ENCODE peak calls at places on chromosomes 2 and 18, in five cellular contexts. R, A, G, W and D are unnamed samples.

GRCh38 chr2:6828299-6828584 is 37.5 kb downstream of the CMPK2 start:
- DNase-seq in G (no peak), R (peak), W (peak), A (peak), D (peak)

GRCh38 chr2:66555511-66556324 is 120.8 kb downstream of the MEIS1 start:
- DNase-seq in A (peak), G (no peak), R (peak), W (no peak), D (peak)

GRCh38 chr2:120260736-120261135 is 8.1 kb downstream of the RALB start:
- DNase-seq in R (no peak), G (no peak), W (no peak), A (no peak), D (no peak)

GRCh38 chr2:237556773-237557632 is 9.4 kb upstream of the PRLH start:
- DNase-seq in A (no peak), R (no peak), W (no peak), G (no peak), D (no peak)

GRCh38 chr18:59033361-59033760 is 106.3 kb upstream of the SEC11C start:
- DNase-seq in R (no peak), G (no peak), A (peak), W (peak), D (no peak)

GRCh38 chr2:17644997-17645715 is 104.7 kb downstream of the VSNL1 start:
- DNase-seq in G (no peak), W (no peak), A (peak), R (peak), D (peak)

GRCh38 chr2:113171359-113172075 is 2.3 kb upstream of the PSD4 start:
- DNase-seq in G (no peak), A (no peak), R (no peak), W (no peak), D (no peak)

GRCh38 chr2:169716938-169717690 is 16.5 kb upstream of the KLHL23 start:
- DNase-seq in W (no peak), G (no peak), A (peak), R (no peak), D (peak)

GRCh38 chr18:79554945-79555645 is 124.5 kb upstream of the CTDP1 start:
- DNase-seq in G (no peak), W (no peak), R (no peak), A (no peak), D (no peak)

GRCh38 chr18:13137939-13138821 is 80.4 kb upstream of the LDLRAD4 start:
- DNase-seq in R (peak), G (peak), W (peak), A (peak), D (no peak)

DNA sequence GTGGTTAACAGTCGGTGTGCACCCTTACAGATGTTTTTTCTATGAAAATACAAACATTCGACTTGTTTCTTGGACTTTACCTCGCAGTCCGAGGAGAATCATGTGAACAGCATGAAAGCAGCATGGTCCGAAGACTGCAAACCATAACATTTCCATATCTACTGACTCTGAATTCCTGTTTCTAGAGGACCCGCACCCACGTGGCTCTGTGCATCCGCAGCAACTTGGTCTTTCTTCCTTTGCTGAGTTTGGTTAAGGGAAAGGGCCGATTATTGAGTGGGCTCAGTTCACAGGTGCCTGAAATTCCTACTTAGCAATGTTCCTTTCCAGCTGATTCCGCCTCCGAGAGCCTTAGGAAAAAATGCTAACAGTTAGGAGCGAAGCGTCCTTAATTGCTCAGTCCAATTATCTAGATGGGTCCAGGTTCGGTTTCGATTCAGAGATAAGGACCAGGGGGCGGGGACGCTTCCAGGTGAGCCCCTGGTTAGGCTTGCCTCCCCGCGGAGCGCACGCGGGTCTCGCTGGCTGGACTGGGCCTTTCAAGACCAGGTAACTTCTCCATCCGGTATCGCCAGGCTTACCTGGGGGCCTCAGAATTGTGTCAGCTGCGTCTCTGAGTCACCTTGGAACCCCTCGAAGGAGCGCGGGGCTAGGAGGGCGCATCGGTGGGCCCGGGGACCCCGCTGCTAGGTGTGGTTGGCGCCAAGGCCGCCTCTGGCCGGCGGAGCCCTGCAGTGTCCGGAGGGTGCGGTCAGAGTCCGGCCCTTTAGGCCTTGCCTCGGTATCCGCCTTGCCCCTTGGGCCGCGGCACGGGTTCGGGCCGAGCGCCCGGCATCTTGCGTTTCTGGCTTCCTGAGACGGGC is 1.1 kb upstream of the B3GNT2 start:
- DNase-seq in R (no peak), A (no peak), W (peak), G (no peak), D (no peak)
- H3K4me3 ChIP-seq in R (peak), A (peak), W (peak), G (no peak), D (peak)

DNA sequence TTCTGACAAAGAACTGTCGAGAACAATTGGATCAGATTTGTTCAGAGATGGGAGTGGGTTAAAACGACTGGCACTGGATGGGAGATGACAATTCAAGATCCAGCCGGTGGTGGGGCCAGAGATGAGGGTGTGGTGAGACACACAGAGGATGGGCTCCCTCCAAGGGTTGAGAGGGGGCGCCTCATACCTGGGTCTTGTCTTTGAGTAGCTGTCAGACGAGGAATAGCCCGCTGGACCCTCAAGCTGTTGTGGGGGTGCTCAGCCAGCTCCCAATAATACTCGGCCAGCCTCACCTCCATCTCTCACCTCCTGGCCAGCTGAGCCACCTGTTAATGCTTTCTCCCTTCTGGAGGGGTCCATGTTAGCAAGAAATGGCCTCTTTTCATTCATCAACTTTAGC is 14.0 kb downstream of the INPP5D start:
- DNase-seq in G (no peak), A (no peak), W (peak), R (no peak), D (no peak)
- TF ChIP-seq CTCF in G (no peak), A (no peak), W (peak), R (no peak), D (no peak)

DNA sequence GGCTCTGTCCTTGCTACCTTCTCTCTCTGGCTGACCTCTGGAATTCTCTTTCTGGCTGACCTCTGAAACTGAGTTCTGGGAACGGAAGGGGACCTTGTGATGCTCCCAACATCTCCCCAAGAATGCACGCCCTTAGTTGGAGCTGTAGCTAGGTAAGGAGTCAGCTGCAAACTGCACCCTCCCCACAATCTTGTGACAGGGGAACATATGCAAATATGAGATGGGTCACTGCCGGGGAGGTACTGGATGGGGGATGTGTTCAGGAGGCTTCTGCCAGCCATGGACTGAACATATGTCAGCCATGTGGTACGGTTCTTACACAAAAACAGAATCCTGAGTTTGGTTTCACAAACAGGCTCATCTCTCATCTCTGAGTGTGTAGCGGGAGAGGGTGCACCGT is 34.2 kb downstream of the BCL2 start:
- DNase-seq in W (no peak), G (no peak), R (no peak), A (no peak), D (no peak)
- H3K4me3 ChIP-seq in W (no peak), G (no peak), R (no peak), A (no peak), D (no peak)

GRCh38 chr2:60555066-60555793 is 1.8 kb upstream of the BCL11A start:
- DNase-seq in G (peak), A (peak), R (peak), W (peak), D (peak)
- TF ChIP-seq CTCF in G (no peak), A (peak), R (peak), W (no peak), D (peak)

GRCh38 chr2:219636941-219637841 is 9.8 kb downstream of the SLC4A3 start:
- DNase-seq in R (no peak), A (no peak), G (no peak), W (no peak), D (no peak)

GRCh38 chr2:219638217-219638947 is 11.0 kb downstream of the SLC4A3 start:
- DNase-seq in G (no peak), W (peak), R (no peak), A (no peak), D (no peak)

GRCh38 chr2:219637842-219638185 is 10.4 kb downstream of the SLC4A3 start:
- DNase-seq in A (no peak), G (no peak), R (no peak), W (no peak), D (no peak)

GRCh38 chr2:219639356-219639755 is 11.9 kb downstream of the SLC4A3 start:
- DNase-seq in R (no peak), A (no peak), G (no peak), W (no peak), D (no peak)

DNA sequence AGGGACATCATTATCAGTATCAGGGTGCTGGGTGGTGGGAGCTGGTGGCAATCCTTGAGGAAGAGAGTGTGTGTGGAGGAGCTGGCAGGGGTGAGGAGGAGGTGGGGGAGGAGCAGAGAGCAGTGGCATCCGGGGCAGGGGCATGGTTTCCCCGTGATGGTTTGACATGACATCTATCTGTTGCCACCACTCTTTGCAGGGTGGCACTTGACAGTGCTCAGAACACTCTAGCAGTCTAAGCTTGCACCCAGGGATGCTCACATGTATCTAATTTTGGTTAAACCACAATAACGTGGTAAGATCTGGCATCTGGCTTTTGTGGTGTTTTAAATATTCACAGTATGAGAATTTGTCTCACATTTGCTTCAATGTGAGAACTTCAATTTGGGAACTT is 11.5 kb downstream of the SLC4A3 start:
- DNase-seq in R (peak), W (no peak), A (no peak), G (no peak), D (no peak)
- H3K4me3 ChIP-seq in R (no peak), W (no peak), A (no peak), G (no peak), D (no peak)